ENCODE peak calls at places on chromosomes 3 and 15, in four cellular contexts. L, N, K and W are unnamed samples.

GRCh38 chr3:62201438-62202035 is 171.8 kb downstream of the FEZF2 start:
- DNase-seq in L (peak; percentile 51), N (no peak), K (peak; percentile 34), W (no peak)

GRCh38 chr3:171345112-171345843 is 114.9 kb downstream of the TNIK start:
- DNase-seq in L (no peak), N (no peak), K (no peak), W (no peak)

GRCh38 chr3:124877617-124878016 is 9.5 kb downstream of the ITGB5 start:
- DNase-seq in L (no peak), N (no peak), K (no peak), W (no peak)

GRCh38 chr15:70245932-70246622 is 148.4 kb upstream of the TLE3 start:
- DNase-seq in L (peak; percentile 11), N (no peak), K (peak; percentile 57), W (no peak)

GRCh38 chr15:67545864-67546263 is 3.4 kb downstream of the MAP2K5 start:
- DNase-seq in L (no peak), N (no peak), K (no peak), W (no peak)

GRCh38 chr15:33021806-33022389 is 172.6 kb downstream of the FMN1 start:
- DNase-seq in L (peak; percentile 75), N (no peak), K (peak; percentile 60), W (no peak)

GRCh38 chr3:30319713-30320112 is 286.7 kb upstream of the TGFBR2 start:
- DNase-seq in L (peak; percentile 57), N (peak; percentile 7), K (peak; percentile 70), W (peak; percentile 56)

GRCh38 chr3:28139288-28139687 is 102.1 kb upstream of the CMC1 start:
- DNase-seq in L (no peak), N (no peak), K (no peak), W (no peak)

GRCh38 chr3:62548806-62549205 is 175.5 kb upstream of the FEZF2 start:
- DNase-seq in L (no peak), N (no peak), K (no peak), W (no peak)

GRCh38 chr3:112640864-112641751 is at the start of gene CCDC80:
- DNase-seq in L (peak; percentile 94), N (no peak), K (peak; percentile 99), W (no peak)

GRCh38 chr3:17422636-17423035 is 319.8 kb downstream of the TBC1D5 start:
- DNase-seq in L (no peak), N (no peak), K (no peak), W (no peak)

GRCh38 chr3:101155828-101156227 is 162.6 kb upstream of the ABI3BP start:
- DNase-seq in L (no peak), N (no peak), K (no peak), W (no peak)

GRCh38 chr3:118889691-118890090 is 145.0 kb downstream of the IGSF11 start:
- DNase-seq in L (no peak), N (no peak), K (no peak), W (no peak)

GRCh38 chr3:77190281-77190841 is 150.5 kb downstream of the ROBO2 start:
- DNase-seq in L (no peak), N (no peak), K (peak; percentile 12), W (no peak)

GRCh38 chr15:64235552-64235951 is 72.7 kb upstream of the PPIB start:
- DNase-seq in L (no peak), N (no peak), K (no peak), W (no peak)

GRCh38 chr3:53730565-53730964 is 115.7 kb downstream of the CHDH start:
- DNase-seq in L (no peak), N (no peak), K (no peak), W (no peak)

GRCh38 chr3:65402597-65402996 is 636.1 kb downstream of the MAGI1 start:
- DNase-seq in L (peak; percentile 93), N (no peak), K (peak; percentile 42), W (no peak)

GRCh38 chr15:67501836-67502461 is 19.0 kb upstream of the C15orf61 start:
- DNase-seq in L (no peak), N (no peak), K (no peak), W (no peak)

GRCh38 chr3:195873971-195874370 is 34.4 kb downstream of the TNK2 start:
- DNase-seq in L (peak; percentile 31), N (no peak), K (peak; percentile 29), W (no peak)

GRCh38 chr15:76335851-76336253 is 721 bp upstream of the ISL2 start:
- DNase-seq in L (no peak), N (no peak), K (peak; percentile 32), W (peak; percentile 61)

GRCh38 chr3:65945480-65945879 is 93.2 kb downstream of the MAGI1 start:
- DNase-seq in L (peak; percentile 16), N (no peak), K (no peak), W (no peak)

GRCh38 chr3:64083588-64083974 is 60.3 kb upstream of the PSMD6 start:
- DNase-seq in L (no peak), N (no peak), K (no peak), W (no peak)

GRCh38 chr3:64084640-64085039 is 61.3 kb upstream of the PSMD6 start:
- DNase-seq in L (peak; percentile 91), N (no peak), K (peak; percentile 74), W (no peak)

GRCh38 chr3:64091501-64091900 is 68.2 kb upstream of the PSMD6 start:
- DNase-seq in L (no peak), N (no peak), K (no peak), W (no peak)

GRCh38 chr3:64086479-64086878 is 63.2 kb upstream of the PSMD6 start:
- DNase-seq in L (no peak), N (no peak), K (no peak), W (no peak)

DNA sequence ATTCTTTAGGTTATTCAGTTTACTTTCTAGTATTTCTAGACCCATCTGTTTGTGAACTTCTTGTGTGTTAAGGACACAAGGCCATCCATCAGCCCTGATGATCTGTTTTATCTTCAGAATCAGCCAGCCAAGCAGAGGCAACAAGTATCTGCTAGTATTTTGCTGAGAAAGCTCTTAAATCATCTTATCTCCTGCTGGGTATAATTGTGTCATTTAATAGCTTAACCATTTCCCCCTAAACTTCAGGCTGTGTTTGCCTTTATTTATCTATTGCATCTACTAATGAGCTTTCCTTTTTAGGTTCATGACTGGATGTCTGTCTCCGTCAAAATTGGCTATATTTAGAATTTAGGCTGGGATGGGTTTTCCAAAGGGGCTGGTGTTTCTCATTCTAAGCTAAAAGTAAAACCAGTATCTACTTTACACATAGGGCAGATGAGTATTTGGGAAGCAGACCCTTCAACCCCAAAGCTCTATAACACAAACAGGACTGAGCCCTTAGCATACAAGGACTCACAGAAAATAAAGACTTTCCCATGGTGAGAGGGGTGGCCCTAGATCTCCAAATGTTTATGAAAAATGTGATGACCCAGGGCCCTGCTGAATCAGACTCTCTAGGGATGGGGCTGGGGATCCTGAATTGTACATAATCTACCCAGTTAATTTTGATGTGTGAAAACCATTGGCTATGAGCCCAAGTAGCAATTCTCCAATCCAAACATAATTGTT is 65.3 kb upstream of the PSMD6 start:
- DNase-seq in L (no peak), N (no peak), K (peak; percentile 77), W (no peak)
- H4K91ac ChIP-seq in L (no peak overlapping the region), N (no peak overlapping the region), K (no peak overlapping the region), W (no peak overlapping the region)

GRCh38 chr3:122021811-122022401 is at the start of gene ILDR1:
- DNase-seq in L (no peak), N (peak; percentile 10), K (no peak), W (peak; percentile 71)

GRCh38 chr3:122023335-122023734 is 1.3 kb upstream of the ILDR1 start:
- DNase-seq in L (no peak), N (no peak), K (no peak), W (no peak)

GRCh38 chr3:122024800-122025199 is 2.8 kb upstream of the ILDR1 start:
- DNase-seq in L (no peak), N (no peak), K (no peak), W (no peak)

GRCh38 chr3:122021037-122021436 is 1.0 kb downstream of the ILDR1 start:
- DNase-seq in L (no peak), N (no peak), K (no peak), W (no peak)

DNA sequence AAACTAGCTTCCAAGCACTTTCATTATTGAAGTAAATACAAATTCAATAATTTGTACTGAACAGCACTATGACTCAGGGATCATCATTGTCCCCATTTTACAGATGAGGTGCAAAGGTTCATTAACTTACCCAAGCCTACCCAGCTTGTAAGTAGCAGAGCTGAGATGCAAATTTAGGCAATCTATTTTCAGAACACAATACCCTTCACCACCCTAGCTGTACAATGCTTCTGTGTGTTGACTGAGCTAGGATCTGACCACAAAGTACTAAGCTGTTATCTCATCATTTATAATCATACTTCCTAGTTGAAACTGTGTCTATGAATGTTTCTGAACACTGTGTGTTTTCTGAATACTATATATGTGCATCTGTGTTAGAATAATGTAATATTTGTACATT is 3.2 kb upstream of the ILDR1 start:
- DNase-seq in L (no peak), N (no peak), K (no peak), W (no peak)
- H3K4me1 ChIP-seq in L (no peaks in the 10 kb centered on the region), N (no peaks in the 10 kb centered on the region), K (peaks cover 7% of the 10 kb centered on the region), W (no peaks in the 10 kb centered on the region)

GRCh38 chr15:90049030-90049429 is 47.9 kb downstream of the ZNF710 start:
- DNase-seq in L (peak; percentile 40), N (no peak), K (no peak), W (no peak)

GRCh38 chr15:90046289-90046688 is 45.2 kb downstream of the ZNF710 start:
- DNase-seq in L (no peak), N (no peak), K (no peak), W (no peak)

GRCh38 chr15:90046846-90047481 is 45.8 kb downstream of the ZNF710 start:
- DNase-seq in L (no peak), N (no peak), K (no peak), W (no peak)

GRCh38 chr15:90047956-90048575 is 46.9 kb downstream of the ZNF710 start:
- DNase-seq in L (no peak), N (no peak), K (no peak), W (no peak)

DNA sequence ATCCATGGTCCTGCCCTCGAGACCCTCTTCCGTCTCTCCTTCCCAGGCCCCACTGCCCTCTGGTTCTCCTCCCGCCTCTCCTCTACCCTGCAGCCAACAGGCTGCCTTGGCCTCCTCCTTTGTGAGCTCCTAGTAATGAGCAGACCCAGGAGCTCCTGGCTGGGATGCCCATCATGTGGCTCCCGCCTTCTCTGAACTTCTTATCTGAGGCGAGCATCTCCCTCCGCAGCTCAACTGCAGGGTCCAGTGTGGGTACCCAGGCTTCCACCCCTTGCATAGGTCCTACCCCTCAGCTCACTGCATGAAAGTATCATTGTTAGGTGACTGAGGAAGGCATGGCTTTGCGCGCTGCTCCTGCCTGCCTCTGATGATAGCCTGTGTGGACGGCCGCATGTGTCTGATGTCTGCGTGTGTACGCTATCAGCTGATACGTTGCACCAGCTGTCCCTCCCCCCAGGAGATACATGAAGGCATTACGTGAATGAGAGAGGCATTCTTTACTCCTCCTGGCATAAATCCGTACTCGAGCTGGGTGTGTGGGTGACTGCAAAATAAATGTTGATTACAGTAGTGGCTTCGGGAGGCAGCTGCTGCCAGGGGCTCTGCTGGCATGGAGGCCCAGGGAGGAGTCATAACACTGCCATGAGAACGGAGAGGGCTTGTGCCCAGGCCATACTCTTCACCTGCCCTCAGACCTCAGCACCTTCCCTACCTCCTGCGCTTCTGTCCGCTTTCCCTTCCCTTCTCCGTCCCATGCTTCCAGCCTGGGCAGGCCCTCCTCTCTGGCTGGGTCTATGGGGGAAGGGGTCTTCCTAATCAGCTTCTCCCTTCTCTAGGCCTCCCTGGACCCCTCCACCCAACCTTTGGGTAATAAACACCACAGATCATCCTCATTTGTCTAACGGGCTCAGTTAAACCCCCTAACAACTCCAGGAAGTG is 48.8 kb downstream of the ZNF710 start:
- DNase-seq in L (no peak), N (no peak), K (no peak), W (no peak)
- H3K23ac ChIP-seq in L (no peak overlapping the region), N (no peak overlapping the region), K (no peak overlapping the region), W (no peak overlapping the region)

DNA sequence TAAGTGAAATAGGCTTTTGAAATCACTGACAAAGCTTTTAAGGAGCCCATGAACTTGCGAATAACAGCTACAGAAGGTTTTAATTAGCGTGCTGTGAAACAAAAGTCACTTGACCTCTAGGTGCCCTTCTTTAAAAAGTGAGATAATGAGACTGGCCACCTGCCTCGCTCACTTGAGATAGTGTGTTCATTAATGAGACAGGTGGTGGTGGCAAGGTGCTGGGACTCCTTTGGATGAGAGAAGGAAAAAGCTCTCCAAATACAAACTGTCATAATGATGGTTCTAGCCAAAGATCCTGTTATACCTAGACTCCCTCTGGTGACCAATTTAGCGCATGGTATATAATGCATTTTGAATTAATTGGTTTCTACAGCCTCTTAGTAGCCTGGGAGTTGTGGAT is 22.7 kb upstream of the IREB2 start:
- DNase-seq in L (no peak), N (no peak), K (peak; percentile 32), W (no peak)
- H4K91ac ChIP-seq in L (no peak overlapping the region), N (no peak overlapping the region), K (no peak overlapping the region), W (no peak overlapping the region)